ENCODE peak calls at places on chromosomes 11 and 22, in seven cellular contexts. P, C, B, Z, K, E and L are unnamed samples.

GRCh38 chr11:122656631-122657101 is 1.1 kb downstream of the UBASH3B start:
- DNase-seq in P (no peak), C (no peak), B (no peak), Z (no peak), K (no peak), E (no peak), L (no peak)

GRCh38 chr11:69382131-69383128 is 88.5 kb downstream of the MYEOV start:
- DNase-seq in P (peak), C (peak), B (no peak), Z (peak), K (peak), E (peak), L (no peak)

GRCh38 chr11:96082936-96083335 is 159.0 kb upstream of the MTMR2 start:
- DNase-seq in P (no peak), C (no peak), B (no peak), Z (no peak), K (no peak), E (no peak), L (no peak)

GRCh38 chr11:15291885-15292284 is 177.2 kb downstream of the INSC start:
- DNase-seq in P (no peak), C (no peak), B (no peak), Z (no peak), K (no peak), E (no peak), L (no peak)

GRCh38 chr22:50308597-50308935 is 1.1 kb upstream of the PLXNB2 start:
- DNase-seq in P (no peak), C (no peak), B (peak), Z (no peak), K (peak), E (no peak), L (peak)

GRCh38 chr11:67699521-67699920 is 25.1 kb upstream of the ALDH3B2 start:
- DNase-seq in P (no peak), C (no peak), B (no peak), Z (no peak), K (no peak), E (peak), L (no peak)

GRCh38 chr11:64060861-64061444 is 25.2 kb downstream of the FLRT1 start:
- DNase-seq in P (no peak), C (no peak), B (no peak), Z (peak), K (peak), E (peak), L (no peak)

GRCh38 chr11:5364214-5364613 is 12.9 kb downstream of the OR51B6 start:
- DNase-seq in P (no peak), C (no peak), B (no peak), Z (no peak), K (no peak), E (no peak), L (no peak)

GRCh38 chr11:92390783-92391182 is 166.2 kb downstream of the FAT3 start:
- DNase-seq in P (no peak), C (no peak), B (no peak), Z (no peak), K (no peak), E (no peak), L (no peak)

GRCh38 chr11:17411418-17411817 is 23.0 kb upstream of the KCNJ11 start:
- DNase-seq in P (no peak), C (no peak), B (no peak), Z (no peak), K (no peak), E (no peak), L (no peak)

GRCh38 chr11:96242191-96242845 is 100.7 kb downstream of the MAML2 start:
- DNase-seq in P (no peak), C (no peak), B (no peak), Z (no peak), K (no peak), E (no peak), L (no peak)

GRCh38 chr11:133842053-133842452 is 3.3 kb downstream of the SPATA19 start:
- DNase-seq in P (no peak), C (no peak), B (no peak), Z (no peak), K (no peak), E (no peak), L (no peak)

GRCh38 chr22:24427500-24428164 is at the start of gene ADORA2A:
- DNase-seq in P (peak), C (no peak), B (no peak), Z (peak), K (no peak), E (no peak), L (no peak)

GRCh38 chr11:131186629-131187075 is 183.8 kb upstream of the NTM start:
- DNase-seq in P (peak), C (no peak), B (no peak), Z (no peak), K (no peak), E (peak), L (no peak)

GRCh38 chr11:58691675-58692074 is 40.1 kb downstream of the GLYAT start:
- DNase-seq in P (no peak), C (no peak), B (no peak), Z (no peak), K (no peak), E (no peak), L (no peak)

DNA sequence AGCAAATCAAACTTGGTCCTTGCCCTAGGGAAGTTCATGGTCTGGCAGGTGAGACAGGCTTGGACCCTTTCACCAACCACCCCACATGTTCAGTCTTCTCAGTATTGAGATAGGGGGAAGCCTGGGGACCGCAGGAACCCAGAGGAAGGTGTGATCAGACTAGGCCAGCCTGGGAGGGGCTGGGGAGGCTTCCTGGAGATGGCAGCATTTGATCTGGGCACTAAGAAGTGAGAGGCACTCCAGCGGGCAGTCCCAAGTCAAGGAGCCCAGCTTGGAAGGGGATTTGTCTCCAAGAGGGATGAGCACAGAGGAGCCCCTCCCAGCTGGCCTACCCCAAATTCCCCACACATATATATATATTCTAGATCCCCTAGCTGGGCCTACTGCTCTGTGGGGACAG is 5.4 kb downstream of the LRRC32 start:
- DNase-seq in P (no peak), C (no peak), B (no peak), Z (peak), K (no peak), E (no peak), L (no peak)
- TF ChIP-seq JUND in P (no peak), C (no peak), B (no peak), Z (no peak), K (no peak), E (no peak), L (no peak)

DNA sequence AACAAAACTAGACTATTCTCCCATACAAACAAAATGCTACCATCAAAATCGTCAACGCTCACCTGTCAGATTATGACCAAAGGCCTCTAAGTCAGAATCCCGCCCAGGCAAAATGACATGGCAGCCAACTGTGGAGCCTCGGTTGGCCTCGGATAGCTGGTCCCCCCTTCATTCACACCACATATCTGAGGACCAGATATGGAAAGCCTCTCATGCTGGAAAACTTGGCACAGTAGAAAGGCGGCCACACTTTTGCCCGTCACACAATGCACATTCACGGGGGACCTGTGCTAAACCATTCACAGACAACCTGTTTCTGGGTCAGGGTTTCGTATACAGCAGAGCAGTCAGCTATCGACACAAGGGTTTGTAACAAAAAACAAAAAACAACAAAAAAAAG is 11.2 kb downstream of the MAPK1 start:
- DNase-seq in P (no peak), C (no peak), B (no peak), Z (no peak), K (peak), E (no peak), L (no peak)
- TF ChIP-seq JUND in P (no peak), C (no peak), B (no peak), Z (no peak), K (no peak), E (no peak), L (no peak)

GRCh38 chr22:37156686-37157435 is 7.1 kb upstream of the IL2RB start:
- DNase-seq in P (no peak), C (no peak), B (no peak), Z (no peak), K (no peak), E (no peak), L (no peak)

GRCh38 chr22:37153901-37154300 is 4.2 kb upstream of the IL2RB start:
- DNase-seq in P (no peak), C (no peak), B (no peak), Z (no peak), K (no peak), E (no peak), L (no peak)

GRCh38 chr22:37157516-37158289 is 8.0 kb upstream of the IL2RB start:
- DNase-seq in P (no peak), C (peak), B (no peak), Z (no peak), K (no peak), E (no peak), L (no peak)

GRCh38 chr22:37155971-37156370 is 6.3 kb upstream of the IL2RB start:
- DNase-seq in P (no peak), C (no peak), B (no peak), Z (no peak), K (no peak), E (no peak), L (no peak)

GRCh38 chr22:37154925-37155712 is 5.4 kb upstream of the IL2RB start:
- DNase-seq in P (no peak), C (peak), B (no peak), Z (no peak), K (no peak), E (no peak), L (no peak)
- TF ChIP-seq JUND in P (no peak), C (peak), B (no peak), Z (no peak), K (no peak), E (peak), L (no peak)

GRCh38 chr11:72646472-72646871 is 27.8 kb downstream of the PDE2A start:
- DNase-seq in P (no peak), C (no peak), B (no peak), Z (no peak), K (no peak), E (no peak), L (no peak)
- TF ChIP-seq JUND in P (no peak), C (no peak), B (no peak), Z (no peak), K (no peak), E (no peak), L (no peak)

GRCh38 chr11:60830478-60831142 is 11.3 kb upstream of the CCDC86 start:
- DNase-seq in P (no peak), C (no peak), B (no peak), Z (no peak), K (no peak), E (no peak), L (no peak)
- TF ChIP-seq JUND in P (no peak), C (no peak), B (no peak), Z (no peak), K (no peak), E (no peak), L (no peak)

GRCh38 chr11:1230456-1231395 is 7.9 kb downstream of the MUC5B start:
- DNase-seq in P (no peak), C (no peak), B (no peak), Z (peak), K (no peak), E (peak), L (peak)
- TF ChIP-seq JUND in P (no peak), C (no peak), B (no peak), Z (no peak), K (no peak), E (no peak), L (no peak)

GRCh38 chr22:32622004-32622761 is 147.6 kb downstream of the FBXO7 start:
- DNase-seq in P (no peak), C (no peak), B (peak), Z (no peak), K (no peak), E (peak), L (no peak)

GRCh38 chr22:32622762-32623147 is 148.1 kb downstream of the FBXO7 start:
- DNase-seq in P (no peak), C (no peak), B (no peak), Z (no peak), K (no peak), E (no peak), L (no peak)

GRCh38 chr22:32621656-32622003 is 147.0 kb downstream of the FBXO7 start:
- DNase-seq in P (no peak), C (no peak), B (no peak), Z (no peak), K (no peak), E (no peak), L (no peak)

GRCh38 chr22:32619614-32620426 is 145.2 kb downstream of the FBXO7 start:
- DNase-seq in P (no peak), C (no peak), B (peak), Z (no peak), K (no peak), E (no peak), L (no peak)

DNA sequence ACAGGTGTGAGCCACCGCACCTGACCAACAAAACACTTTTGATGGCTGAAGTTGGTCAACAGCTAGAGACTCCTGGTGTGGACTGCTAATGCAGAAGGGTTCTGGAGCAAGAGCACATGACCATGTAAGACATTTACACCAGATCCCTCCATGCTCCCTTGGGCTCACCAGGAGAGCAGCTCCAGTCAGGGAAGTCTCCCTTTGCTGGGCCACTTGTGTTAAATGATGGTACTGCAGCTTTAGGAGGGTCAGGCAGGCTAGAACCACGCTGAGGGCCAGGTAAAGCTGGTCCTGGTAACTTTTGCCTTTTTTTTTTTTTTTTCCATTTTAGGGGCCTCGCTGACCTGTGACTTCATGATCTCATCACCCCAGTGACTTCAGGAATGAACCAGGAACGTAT is 146.4 kb downstream of the FBXO7 start:
- DNase-seq in P (no peak), C (no peak), B (peak), Z (no peak), K (no peak), E (no peak), L (peak)
- TF ChIP-seq JUND in P (no peak), C (no peak), B (no peak), Z (no peak), K (no peak), E (no peak), L (no peak)

GRCh38 chr11:121564948-121565684 is 112.3 kb upstream of the SORL1-AS1 start:
- DNase-seq in P (no peak), C (no peak), B (peak), Z (no peak), K (no peak), E (no peak), L (no peak)

GRCh38 chr11:121561716-121562115 is 108.9 kb upstream of the SORL1-AS1 start:
- DNase-seq in P (no peak), C (no peak), B (peak), Z (no peak), K (no peak), E (no peak), L (no peak)

GRCh38 chr11:121563900-121564822 is 111.4 kb upstream of the SORL1-AS1 start:
- DNase-seq in P (no peak), C (no peak), B (peak), Z (no peak), K (no peak), E (no peak), L (no peak)

GRCh38 chr11:121561240-121561639 is 108.5 kb upstream of the SORL1-AS1 start:
- DNase-seq in P (no peak), C (no peak), B (no peak), Z (no peak), K (no peak), E (no peak), L (no peak)

DNA sequence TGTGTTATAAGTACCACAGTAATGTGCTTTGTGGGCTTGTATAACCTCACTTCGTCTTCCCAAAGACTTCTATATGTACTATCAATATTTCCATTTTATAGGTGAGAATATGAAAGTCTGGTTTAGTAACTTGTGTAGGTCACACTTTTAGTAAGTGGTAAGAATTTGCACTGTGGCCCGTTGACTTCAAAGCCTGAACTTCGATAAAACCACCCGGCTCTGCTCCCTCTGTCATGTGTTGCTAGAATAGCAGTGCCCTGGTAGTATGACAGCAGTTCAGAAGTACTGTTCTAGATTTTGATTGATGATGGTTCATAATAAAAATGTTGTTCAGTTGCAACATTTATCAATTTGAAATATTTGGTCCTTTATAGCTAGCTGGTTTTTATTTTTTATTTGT is 110.2 kb upstream of the SORL1-AS1 start:
- DNase-seq in P (no peak), C (no peak), B (no peak), Z (no peak), K (no peak), E (no peak), L (no peak)
- TF ChIP-seq JUND in P (no peak), C (no peak), B (no peak), Z (no peak), K (no peak), E (no peak), L (no peak)

DNA sequence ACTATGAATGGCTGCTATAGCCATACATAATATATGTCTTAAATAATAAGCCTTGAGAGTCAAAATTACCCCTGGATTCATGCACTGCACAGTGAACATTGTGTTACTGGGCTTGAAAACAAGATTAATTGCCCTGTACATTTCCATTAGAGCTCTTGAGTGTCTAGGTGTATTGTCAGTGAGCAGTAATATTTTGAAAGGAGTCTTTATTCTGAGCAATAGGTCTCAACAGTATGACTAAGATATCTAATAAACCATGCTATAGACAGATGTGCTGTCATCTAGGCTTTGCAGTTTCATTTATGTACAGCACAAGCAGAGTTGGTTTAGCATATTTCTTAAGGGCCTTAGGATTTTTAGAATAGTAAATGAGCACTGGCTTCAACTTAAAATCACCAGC is 48.1 kb upstream of the LRRC55 start:
- DNase-seq in P (no peak), C (no peak), B (no peak), Z (no peak), K (no peak), E (no peak), L (no peak)
- TF ChIP-seq JUND in P (no peak), C (no peak), B (no peak), Z (no peak), K (no peak), E (no peak), L (no peak)

DNA sequence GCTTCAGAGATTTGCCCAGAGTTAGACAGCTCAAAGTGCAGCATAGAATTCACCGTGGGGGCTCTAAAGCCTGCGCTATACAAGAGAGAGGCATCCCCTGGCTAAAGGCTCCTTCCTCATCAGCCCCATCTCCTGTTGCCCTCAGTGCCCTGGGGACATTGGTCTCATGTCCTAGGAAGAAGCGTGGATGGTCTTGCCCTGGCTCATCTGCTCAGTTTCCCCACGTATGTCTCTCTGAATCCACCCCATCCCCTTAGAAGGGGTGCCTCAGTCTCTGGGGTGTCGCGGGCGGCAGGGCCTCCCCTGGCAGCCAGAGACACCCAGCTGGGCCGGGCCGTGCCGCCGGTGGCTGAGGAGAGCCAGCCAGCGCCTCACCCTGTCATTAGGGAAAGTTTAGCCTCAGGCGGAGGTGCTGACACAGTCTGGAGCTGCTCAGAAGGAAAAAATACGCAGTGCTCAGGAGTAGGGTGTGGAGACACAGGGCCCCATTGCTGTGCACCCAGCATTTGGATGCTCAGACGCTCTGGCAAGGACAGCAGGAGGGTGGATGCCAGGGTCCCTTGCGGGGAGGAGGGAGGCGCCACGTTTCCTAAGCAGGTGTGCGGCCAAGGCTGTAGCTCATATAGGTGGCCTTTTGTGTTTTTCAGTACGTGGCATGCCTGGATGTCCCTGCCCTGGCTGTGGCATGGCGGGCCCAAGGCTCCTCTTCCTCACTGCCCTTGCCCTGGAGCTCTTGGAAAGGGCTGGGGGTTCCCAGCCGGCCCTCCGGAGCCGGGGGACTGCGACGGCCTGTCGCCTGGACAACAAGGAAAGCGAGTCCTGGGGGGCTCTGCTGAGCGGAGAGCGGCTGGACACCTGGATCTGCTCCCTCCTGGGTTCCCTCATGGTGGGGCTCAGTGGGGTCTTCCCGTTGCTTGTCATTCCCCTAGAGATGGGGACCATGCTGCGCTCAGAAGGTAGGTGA is 1.3 kb downstream of the SLC39A13 start:
- DNase-seq in P (no peak), C (no peak), B (no peak), Z (peak), K (no peak), E (no peak), L (no peak)
- TF ChIP-seq JUND in P (no peak), C (no peak), B (no peak), Z (no peak), K (no peak), E (no peak), L (no peak)